ENCODE peak calls at places on chromosome 19, in six cellular contexts. H is Calu3, U is heart right ventricle, D is Caco-2, S is D721Med, Q is GM23338. O is an unnamed sample.

GRCh38 chr19:45769821-45770191 is 754 bp upstream of the SIX5 start:
- DNase-seq in D (no peak), H (peak; percentile 41), Q (peak; percentile 44), U (peak; percentile 45), S (no peak), O (peak; percentile 66)

GRCh38 chr19:27824108-27824507 is 1388.8 kb downstream of the UQCRFS1 start:
- DNase-seq in U (no peak), H (no peak), S (no peak), D (no peak), Q (no peak), O (no peak)

GRCh38 chr19:41928221-41928683 is at the start of gene ERFL:
- DNase-seq in D (no peak), H (no peak), U (no peak), S (no peak), Q (peak; percentile 50), O (peak; percentile 76)

GRCh38 chr19:51354103-51354741 is 12.0 kb downstream of the ETFB start:
- DNase-seq in Q (no peak), H (no peak), D (peak; percentile 72), S (no peak), U (no peak), O (no peak)

GRCh38 chr19:54893406-54893805 is 12.5 kb upstream of the NCR1 start:
- DNase-seq in S (no peak), H (no peak), D (peak; percentile 64), U (no peak), Q (peak; percentile 94), O (no peak)

GRCh38 chr19:2574478-2574931 is 98.6 kb downstream of the GADD45B start:
- DNase-seq in S (no peak), D (no peak), Q (no peak), H (no peak), U (no peak), O (no peak)

GRCh38 chr19:46016426-46017094 is 6.3 kb downstream of the PGLYRP1 start:
- DNase-seq in D (peak; percentile 91), S (peak; percentile 80), Q (peak; percentile 94), H (peak; percentile 93), U (peak; percentile 80), O (peak; percentile 93)

GRCh38 chr19:9597027-9597426 is 12.7 kb upstream of the ZNF121 start:
- DNase-seq in S (no peak), H (peak; percentile 17), D (no peak), U (no peak), Q (no peak), O (no peak)

GRCh38 chr19:4284974-4285373 is 5.9 kb downstream of the SHD start:
- DNase-seq in Q (no peak), D (no peak), S (no peak), U (no peak), H (no peak), O (no peak)

GRCh38 chr19:9431475-9431874 is 3.9 kb downstream of the ZNF266 start:
- DNase-seq in Q (peak; percentile 77), H (no peak), D (no peak), S (peak; percentile 44), U (peak; percentile 21), O (no peak)

GRCh38 chr19:18490719-18491118 is 31.2 kb downstream of the ELL start:
- DNase-seq in U (no peak), H (no peak), S (no peak), Q (no peak), D (no peak), O (no peak)

GRCh38 chr19:18489627-18490184 is 32.2 kb downstream of the ELL start:
- DNase-seq in D (no peak), S (no peak), U (no peak), H (no peak), Q (no peak), O (no peak)

GRCh38 chr19:18488403-18488723 is 33.5 kb downstream of the ELL start:
- DNase-seq in S (no peak), D (no peak), H (peak; percentile 14), Q (no peak), U (no peak), O (no peak)

GRCh38 chr19:18487576-18488402 is 34.1 kb downstream of the ELL start:
- DNase-seq in Q (no peak), U (no peak), S (no peak), D (no peak), H (no peak), O (no peak)

GRCh38 chr19:18488838-18489626 is 32.8 kb downstream of the ELL start:
- DNase-seq in S (no peak), D (peak; percentile 80), U (no peak), H (peak; percentile 22), Q (peak; percentile 85), O (no peak)
- TF ChIP-seq CTCF in S (peak; percentile 30), D (peak; percentile 79), U (peak; percentile 46), H (no peak), Q (peak; percentile 53), O (no peak)

GRCh38 chr19:13038306-13039210 is 43.3 kb downstream of the NFIX start:
- DNase-seq in Q (no peak), U (no peak), S (no peak), D (no peak), H (no peak), O (no peak)
- TF ChIP-seq CTCF in Q (peak; percentile 43), U (no peak), S (no peak), D (no peak), H (no peak), O (no peak)

GRCh38 chr19:49145485-49146407 is 9.4 kb downstream of the HRC start:
- DNase-seq in D (peak; percentile 81), U (peak; percentile 77), S (peak; percentile 73), Q (peak; percentile 98), H (peak; percentile 83), O (peak; percentile 88)
- TF ChIP-seq CTCF in D (peak; percentile 84), U (peak; percentile 96), S (peak; percentile 56), Q (peak; percentile 96), H (peak; percentile 78), O (peak; percentile 72)

DNA sequence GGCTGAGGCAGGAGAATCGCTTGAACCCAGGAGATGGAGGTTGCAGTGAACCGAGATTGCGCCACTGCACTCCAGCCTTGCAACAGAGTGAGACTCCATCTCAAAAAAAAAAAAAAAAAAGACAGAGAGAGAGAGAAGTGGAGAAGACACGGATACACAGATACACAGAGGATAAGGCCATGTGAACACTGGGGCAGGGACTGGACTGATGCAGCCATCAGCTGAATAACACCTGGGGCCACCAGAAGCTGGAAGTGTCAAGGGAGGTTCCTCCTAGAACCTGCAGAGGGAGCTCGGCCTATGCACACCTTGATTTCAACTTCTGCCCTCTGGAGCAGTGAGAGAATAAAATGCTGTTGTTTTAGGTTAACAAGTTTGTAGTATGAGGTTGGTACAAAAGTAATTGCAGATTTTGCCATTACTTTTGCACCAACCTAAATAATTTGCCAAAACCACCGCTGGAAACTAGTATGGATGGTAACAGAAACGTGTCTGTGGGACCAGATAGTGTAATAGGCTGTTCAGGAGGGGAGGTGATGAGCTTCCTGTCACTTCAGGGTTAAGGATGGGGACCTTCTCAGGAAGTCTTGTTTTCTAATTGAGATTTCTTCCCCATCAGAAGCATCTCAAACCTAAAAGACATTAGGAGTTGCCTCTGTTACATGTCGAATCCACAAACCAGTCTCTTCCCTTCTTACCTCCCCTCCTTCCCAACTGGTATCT is 36.4 kb upstream of the IGSF23 start:
- DNase-seq in D (peak; percentile 79), Q (peak; percentile 84), H (peak; percentile 78), S (no peak), U (no peak), O (no peak)
- TF ChIP-seq CTCF in D (peak; percentile 90), Q (peak; percentile 75), H (peak; percentile 94), S (peak; percentile 34), U (peak; percentile 60), O (no peak)

DNA sequence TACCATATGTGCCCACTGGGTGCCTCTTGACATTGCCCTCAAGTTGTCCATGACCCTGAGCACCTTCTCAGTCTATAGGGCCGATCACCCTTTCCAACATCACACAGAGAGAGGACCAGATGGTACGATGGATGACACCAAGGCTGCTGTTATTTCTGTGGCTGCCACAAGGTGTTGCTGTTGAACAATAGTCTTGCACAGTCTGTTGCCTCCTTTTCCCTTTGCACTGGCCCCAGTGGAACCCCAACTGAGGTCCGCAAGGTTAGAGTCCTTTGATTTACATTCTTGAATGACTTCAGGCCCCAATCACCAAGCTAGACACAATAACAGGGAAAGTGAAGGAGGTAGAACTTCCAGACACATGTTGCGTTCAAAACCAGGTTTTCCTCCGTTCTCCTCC is 52.0 kb downstream of the TINCR start:
- DNase-seq in D (no peak), Q (peak; percentile 66), H (no peak), U (no peak), S (no peak), O (no peak)
- TF ChIP-seq CTCF in D (no peak), Q (peak; percentile 69), H (no peak), U (no peak), S (peak; percentile 9), O (no peak)

GRCh38 chr19:18470153-18470552 is 32.2 kb upstream of the ISYNA1 start:
- DNase-seq in Q (peak; percentile 79), D (peak; percentile 68), U (no peak), H (peak; percentile 35), S (no peak), O (peak; percentile 48)
- TF ChIP-seq CTCF in Q (peak; percentile 68), D (peak; percentile 70), U (peak; percentile 56), H (peak; percentile 59), S (peak; percentile 25), O (peak; percentile 29)

GRCh38 chr19:7926727-7927604 is 1.0 kb upstream of the CTXN1 start:
- DNase-seq in Q (no peak), H (no peak), D (no peak), U (no peak), S (no peak), O (no peak)
- TF ChIP-seq CTCF in Q (no peak), H (no peak), D (no peak), U (no peak), S (no peak), O (no peak)

GRCh38 chr19:38713227-38713649 is 31.0 kb downstream of the CAPN12 start:
- DNase-seq in Q (no peak), D (no peak), S (no peak), U (peak; percentile 61), H (no peak), O (no peak)

GRCh38 chr19:38710416-38710702 is 33.9 kb downstream of the CAPN12 start:
- DNase-seq in D (no peak), Q (no peak), S (no peak), U (no peak), H (no peak), O (no peak)

GRCh38 chr19:38710928-38711725 is 33.1 kb downstream of the CAPN12 start:
- DNase-seq in D (no peak), S (no peak), Q (no peak), U (no peak), H (no peak), O (no peak)

GRCh38 chr19:38712161-38712748 is 32.0 kb downstream of the CAPN12 start:
- DNase-seq in D (no peak), U (no peak), S (no peak), H (no peak), Q (no peak), O (no peak)

DNA sequence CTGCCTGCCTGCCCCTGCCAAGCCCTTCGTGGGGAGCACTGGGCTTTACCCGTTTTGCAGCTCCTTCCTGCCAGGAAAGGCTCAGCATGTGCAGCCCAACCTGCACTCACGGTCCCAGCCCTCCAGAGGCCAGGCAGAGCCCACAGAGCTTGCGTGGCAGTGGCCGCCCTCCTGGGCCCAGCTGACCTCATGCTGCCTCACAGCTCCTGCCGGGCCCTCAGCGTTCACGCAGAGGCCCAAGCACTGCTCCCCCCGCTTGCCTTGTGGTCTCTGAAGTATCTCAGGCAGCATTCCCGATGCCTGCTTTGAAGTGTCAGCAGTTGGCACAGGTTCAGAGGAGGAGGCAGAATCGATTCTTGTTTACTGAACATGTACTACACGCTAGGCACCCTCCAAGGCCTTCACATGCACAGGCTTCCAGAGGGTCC is 32.5 kb downstream of the CAPN12 start:
- DNase-seq in U (no peak), Q (no peak), S (no peak), H (no peak), D (no peak), O (no peak)
- TF ChIP-seq CTCF in U (no peak), Q (no peak), S (no peak), H (no peak), D (no peak), O (no peak)